ENCODE peak calls at places on chromosomes 5 and 9, in seven cellular contexts. T is GM12891; C is KBM-7; V is naive thymus-derived CD8-positive, alpha-beta T cell; M is fibroblast of mammary gland; X is NCI-H2081; R is hippocampal formation. H is an unnamed sample.

GRCh38 chr9:130298663-130299279 is 33.2 kb downstream of the HMCN2 start:
- DNase-seq in R (no peak), C (peak), X (no peak), M (no peak), T (no peak), V (no peak), H (no peak)

GRCh38 chr5:159935946-159936345 is 19.7 kb downstream of the ADRA1B start:
- DNase-seq in V (no peak), C (no peak), T (no peak), M (no peak), X (no peak), R (no peak), H (no peak)

GRCh38 chr5:124979174-124979573 is 232.7 kb upstream of the ZNF608 start:
- DNase-seq in V (no peak), X (no peak), M (no peak), T (no peak), R (no peak), C (no peak), H (no peak)

GRCh38 chr5:169670769-169671525 is 33.9 kb downstream of the DOCK2 start:
- DNase-seq in T (no peak), C (no peak), X (no peak), M (no peak), V (no peak), R (no peak), H (no peak)

GRCh38 chr9:114889802-114890224 is 40.6 kb downstream of the TNFSF8 start:
- DNase-seq in R (no peak), X (no peak), V (no peak), T (no peak), M (no peak), C (no peak), H (peak)

GRCh38 chr5:152372875-152373274 is 32.2 kb downstream of the NMUR2 start:
- DNase-seq in X (no peak), C (no peak), R (no peak), V (no peak), T (no peak), M (no peak), H (no peak)

GRCh38 chr9:114386886-114387677 is 700 bp downstream of the AKNA start:
- DNase-seq in V (peak), R (peak), M (no peak), X (no peak), T (no peak), C (peak), H (no peak)

GRCh38 chr9:95880011-95880690 is 4.7 kb downstream of the ERCC6L2 start:
- DNase-seq in V (peak), T (no peak), X (no peak), R (no peak), C (no peak), M (peak), H (no peak)

GRCh38 chr5:14186132-14186830 is 43.1 kb downstream of the TRIO start:
- DNase-seq in C (no peak), V (no peak), X (no peak), T (no peak), R (no peak), M (peak), H (no peak)

GRCh38 chr5:159458217-159458711 is 128.0 kb upstream of the IL12B start:
- DNase-seq in C (no peak), T (no peak), R (no peak), X (no peak), V (no peak), M (no peak), H (peak)

GRCh38 chr5:88602584-88602983 is 280.4 kb downstream of the MEF2C start:
- DNase-seq in V (no peak), C (peak), X (no peak), R (no peak), M (no peak), T (no peak), H (peak)

GRCh38 chr9:36470891-36471290 is 70.8 kb upstream of the RNF38 start:
- DNase-seq in M (peak), C (no peak), R (no peak), V (peak), T (peak), X (no peak), H (peak)

GRCh38 chr5:67900515-67900914 is 315.0 kb upstream of the PIK3R1 start:
- DNase-seq in V (no peak), X (no peak), M (peak), T (no peak), C (no peak), R (no peak), H (no peak)

GRCh38 chr5:177388521-177389052 is 4.4 kb downstream of the SLC34A1 start:
- DNase-seq in C (no peak), X (no peak), R (no peak), T (no peak), V (no peak), M (no peak), H (no peak)

GRCh38 chr5:162638849-162639248 is 571.3 kb downstream of the GABRG2 start:
- DNase-seq in R (no peak), M (no peak), T (no peak), C (no peak), V (no peak), X (no peak), H (no peak)

GRCh38 chr5:163379298-163380155 is 57.9 kb upstream of the CCNG1 start:
- DNase-seq in V (no peak), R (no peak), C (peak), M (peak), X (no peak), T (no peak), H (no peak)

GRCh38 chr9:85884236-85884635 is 56.7 kb upstream of the NAA35 start:
- DNase-seq in R (no peak), X (no peak), M (peak), V (no peak), C (no peak), T (no peak), H (no peak)

GRCh38 chr5:134566741-134567221 is 41.3 kb downstream of the JADE2 start:
- DNase-seq in C (no peak), V (no peak), R (no peak), M (no peak), X (no peak), T (no peak), H (no peak)

GRCh38 chr9:126986506-126986951 is 71.9 kb downstream of the RALGPS1 start:
- DNase-seq in T (no peak), V (peak), X (no peak), M (peak), R (no peak), C (no peak), H (peak)

GRCh38 chr9:121725008-121725795 is 73.8 kb downstream of the DAB2IP start:
- DNase-seq in T (no peak), C (no peak), X (no peak), V (no peak), R (peak), M (peak), H (no peak)

GRCh38 chr5:95932941-95933340 is 28.7 kb downstream of the ELL2 start:
- DNase-seq in C (no peak), V (no peak), T (no peak), X (no peak), R (no peak), M (no peak), H (no peak)

GRCh38 chr5:159915913-159916840 is at the start of gene ADRA1B:
- DNase-seq in C (peak), R (peak), X (peak), V (peak), M (peak), T (peak), H (peak)

GRCh38 chr5:154764967-154765366 is 9.8 kb downstream of the LARP1 start:
- DNase-seq in X (no peak), R (no peak), C (no peak), M (no peak), V (no peak), T (no peak), H (no peak)

GRCh38 chr9:68653141-68653595 is 51.9 kb upstream of the PIP5K1B start:
- DNase-seq in X (no peak), M (no peak), V (no peak), R (no peak), T (peak), C (no peak), H (no peak)

GRCh38 chr5:8561854-8562253 is 692.9 kb downstream of the MTRR start:
- DNase-seq in C (no peak), X (no peak), T (no peak), M (no peak), R (no peak), V (no peak), H (no peak)

GRCh38 chr5:109045710-109046109 is 298.0 kb downstream of the FER start:
- DNase-seq in V (no peak), R (no peak), M (no peak), T (no peak), C (no peak), X (no peak), H (no peak)

GRCh38 chr5:160353379-160353778 is 17.0 kb downstream of the C1QTNF2 start:
- DNase-seq in V (no peak), C (no peak), X (no peak), R (peak), M (no peak), T (no peak), H (no peak)

GRCh38 chr9:81661339-81661738 is 28.0 kb downstream of the TLE1 start:
- DNase-seq in C (no peak), X (peak), V (no peak), R (no peak), M (no peak), T (no peak), H (no peak)

GRCh38 chr9:69136185-69136584 is 37.9 kb upstream of the TJP2 start:
- DNase-seq in X (no peak), C (no peak), T (no peak), M (no peak), V (no peak), R (no peak), H (no peak)

GRCh38 chr5:42547146-42547545 is 123.9 kb downstream of the GHR start:
- DNase-seq in V (no peak), X (no peak), C (no peak), R (no peak), M (peak), T (no peak), H (no peak)

GRCh38 chr5:149348463-149348862 is 3.2 kb downstream of the GRPEL2 start:
- DNase-seq in V (peak), R (no peak), T (no peak), X (no peak), C (no peak), M (no peak), H (no peak)

GRCh38 chr5:25713259-25713658 is 1068.5 kb upstream of the CDH10 start:
- DNase-seq in M (no peak), C (peak), V (no peak), T (no peak), X (no peak), R (no peak), H (no peak)

GRCh38 chr5:165334186-165334585 is 1828.8 kb downstream of the MAT2B start:
- DNase-seq in V (no peak), C (no peak), X (no peak), T (no peak), M (peak), R (no peak), H (no peak)

GRCh38 chr9:91047993-91048607 is 246.5 kb downstream of the SYK start:
- DNase-seq in R (no peak), C (no peak), X (no peak), M (peak), T (no peak), V (no peak), H (peak)

GRCh38 chr9:95429096-95429495 is 87.7 kb downstream of the PTCH1 start:
- DNase-seq in X (no peak), R (no peak), C (no peak), M (peak), T (no peak), V (no peak), H (no peak)

GRCh38 chr9:17462869-17463464 is 115.9 kb upstream of the SH3GL2 start:
- DNase-seq in X (peak), V (no peak), T (no peak), M (peak), R (peak), C (peak), H (no peak)

GRCh38 chr5:140549237-140550144 is 2.0 kb downstream of the EIF4EBP3 start:
- DNase-seq in M (peak), R (no peak), V (no peak), X (no peak), C (peak), T (no peak), H (no peak)

GRCh38 chr9:104740596-104740995 is 6.9 kb upstream of the NIPSNAP3A start:
- DNase-seq in C (no peak), X (no peak), V (no peak), M (peak), T (no peak), R (no peak), H (no peak)

GRCh38 chr5:10588109-10588775 is 24.4 kb downstream of the ANKRD33B start:
- DNase-seq in R (no peak), V (no peak), X (no peak), M (no peak), C (no peak), T (no peak), H (no peak)